ENCODE peak calls at places on chromosomes 2 and 18, in five cellular contexts. One of them, this sample, is unnamed.

GRCh38 chr2:233152541-233152940 is 92.4 kb downstream of the INPP5D start:
- DNase-seq in colonic mucosa: no peak
- DNase-seq in uterus: peak
- DNase-seq in upper lobe of left lung: no peak
- DNase-seq in lung: no peak
- DNase-seq in this sample: no peak

GRCh38 chr2:166376488-166376828 is 714 bp upstream of the SCN9A start:
- DNase-seq in colonic mucosa: no peak
- DNase-seq in uterus: no peak
- DNase-seq in upper lobe of left lung: no peak
- DNase-seq in lung: no peak
- DNase-seq in this sample: no peak

GRCh38 chr2:42722328-42723190 is 41.4 kb downstream of the OXER1 start:
- DNase-seq in colonic mucosa: peak
- DNase-seq in uterus: peak
- DNase-seq in upper lobe of left lung: no peak
- DNase-seq in lung: peak
- DNase-seq in this sample: no peak

GRCh38 chr18:9321017-9321452 is 13.5 kb upstream of the TWSG1 start:
- DNase-seq in colonic mucosa: no peak
- DNase-seq in uterus: no peak
- DNase-seq in upper lobe of left lung: no peak
- DNase-seq in lung: no peak
- DNase-seq in this sample: no peak

GRCh38 chr2:120804446-120804845 is 68.8 kb downstream of the GLI2 start:
- DNase-seq in colonic mucosa: no peak
- DNase-seq in uterus: no peak
- DNase-seq in upper lobe of left lung: no peak
- DNase-seq in lung: no peak
- DNase-seq in this sample: no peak

GRCh38 chr2:38750793-38751042 is 443 bp downstream of the SRSF7 start:
- DNase-seq in colonic mucosa: peak
- DNase-seq in uterus: peak
- DNase-seq in upper lobe of left lung: peak
- DNase-seq in lung: peak
- DNase-seq in this sample: peak

GRCh38 chr2:98730851-98731708 is at the start of gene MGAT4A:
- DNase-seq in colonic mucosa: peak
- DNase-seq in uterus: peak
- DNase-seq in upper lobe of left lung: peak
- DNase-seq in lung: peak
- DNase-seq in this sample: peak

GRCh38 chr2:75556679-75557366 is 3.9 kb downstream of the EVA1A start:
- DNase-seq in colonic mucosa: no peak
- DNase-seq in uterus: no peak
- DNase-seq in upper lobe of left lung: no peak
- DNase-seq in lung: peak
- DNase-seq in this sample: peak

GRCh38 chr2:86298411-86299390 is 38.7 kb downstream of the REEP1 start:
- DNase-seq in colonic mucosa: no peak
- DNase-seq in uterus: no peak
- DNase-seq in upper lobe of left lung: no peak
- DNase-seq in lung: no peak
- DNase-seq in this sample: no peak

GRCh38 chr2:63050186-63050915 is at the start of gene OTX1:
- DNase-seq in colonic mucosa: peak
- DNase-seq in uterus: no peak
- DNase-seq in upper lobe of left lung: peak
- DNase-seq in lung: peak
- DNase-seq in this sample: peak

GRCh38 chr18:1914489-1914888 is 656.8 kb downstream of the METTL4 start:
- DNase-seq in colonic mucosa: no peak
- DNase-seq in uterus: no peak
- DNase-seq in upper lobe of left lung: no peak
- DNase-seq in lung: no peak
- DNase-seq in this sample: no peak

GRCh38 chr18:13279181-13280065 is 60.9 kb downstream of the LDLRAD4 start:
- DNase-seq in colonic mucosa: no peak
- DNase-seq in uterus: no peak
- DNase-seq in upper lobe of left lung: no peak
- DNase-seq in lung: no peak
- DNase-seq in this sample: no peak

GRCh38 chr2:437772-438393 is 150.0 kb upstream of the ALKAL2 start:
- DNase-seq in colonic mucosa: peak
- DNase-seq in uterus: no peak
- DNase-seq in upper lobe of left lung: no peak
- DNase-seq in lung: no peak
- DNase-seq in this sample: peak

GRCh38 chr2:95076705-95077520 is 44.7 kb downstream of the MRPS5 start:
- DNase-seq in colonic mucosa: peak
- DNase-seq in uterus: peak
- DNase-seq in upper lobe of left lung: peak
- DNase-seq in lung: peak
- DNase-seq in this sample: no peak

GRCh38 chr2:20366672-20367116 is 16.1 kb upstream of the PUM2 start:
- DNase-seq in colonic mucosa: no peak
- DNase-seq in uterus: no peak
- DNase-seq in upper lobe of left lung: no peak
- DNase-seq in lung: no peak
- DNase-seq in this sample: no peak

GRCh38 chr2:114005110-114005783 is 115.4 kb downstream of the ACTR3 start:
- DNase-seq in colonic mucosa: no peak
- DNase-seq in uterus: no peak
- DNase-seq in upper lobe of left lung: no peak
- DNase-seq in lung: no peak
- DNase-seq in this sample: no peak

GRCh38 chr2:220001693-220002260 is 374.3 kb downstream of the SLC4A3 start:
- DNase-seq in colonic mucosa: no peak
- DNase-seq in uterus: no peak
- DNase-seq in upper lobe of left lung: no peak
- DNase-seq in lung: no peak
- DNase-seq in this sample: no peak

GRCh38 chr2:8684885-8685696 is 3.2 kb downstream of the ID2 start:
- DNase-seq in colonic mucosa: peak
- DNase-seq in uterus: peak
- DNase-seq in upper lobe of left lung: peak
- DNase-seq in lung: peak
- DNase-seq in this sample: no peak

GRCh38 chr2:174752403-174753037 is 11.8 kb downstream of the CHRNA1 start:
- DNase-seq in colonic mucosa: no peak
- DNase-seq in uterus: no peak
- DNase-seq in upper lobe of left lung: no peak
- DNase-seq in lung: no peak
- DNase-seq in this sample: no peak

GRCh38 chr18:22020127-22020866 is 149.1 kb upstream of the GATA6 start:
- DNase-seq in colonic mucosa: peak
- DNase-seq in uterus: no peak
- DNase-seq in upper lobe of left lung: no peak
- DNase-seq in lung: no peak
- DNase-seq in this sample: no peak

GRCh38 chr2:114426111-114426510 is 16.3 kb upstream of the DPP10 start:
- DNase-seq in colonic mucosa: no peak
- DNase-seq in uterus: no peak
- DNase-seq in upper lobe of left lung: no peak
- DNase-seq in lung: no peak
- DNase-seq in this sample: no peak

DNA sequence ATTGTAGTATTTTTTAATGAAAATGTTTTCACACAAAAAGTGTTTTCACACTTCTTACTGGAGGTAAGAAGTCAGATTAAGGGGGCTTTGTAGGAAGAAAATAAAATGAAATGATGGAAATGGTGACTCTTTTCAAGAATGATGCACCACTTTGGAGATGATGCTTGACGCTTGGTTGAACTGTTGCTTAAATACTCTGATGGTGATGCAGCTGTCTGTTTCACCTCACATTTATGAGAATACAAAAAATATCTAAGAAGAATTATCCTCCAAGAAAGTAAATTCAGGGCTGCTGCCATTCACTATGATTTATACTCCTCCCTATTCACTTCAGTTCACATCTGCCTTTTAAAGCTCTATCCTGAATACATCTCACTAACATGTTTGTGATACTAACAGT is 52.9 kb downstream of the SLC39A10 start:
- DNase-seq in colonic mucosa: no peak
- DNase-seq in uterus: no peak
- DNase-seq in upper lobe of left lung: no peak
- DNase-seq in lung: no peak
- DNase-seq in this sample: no peak
- H3K27ac ChIP-seq in colonic mucosa: no peak
- H3K27ac ChIP-seq in uterus: no peak
- H3K27ac ChIP-seq in upper lobe of left lung: no peak
- H3K27ac ChIP-seq in lung: no peak
- H3K27ac ChIP-seq in this sample: no peak

GRCh38 chr2:83368461-83368860 is 1090.6 kb downstream of the SUCLG1 start:
- DNase-seq in colonic mucosa: no peak
- DNase-seq in uterus: no peak
- DNase-seq in upper lobe of left lung: no peak
- DNase-seq in lung: no peak
- DNase-seq in this sample: no peak
- H3K27ac ChIP-seq in colonic mucosa: no peak
- H3K27ac ChIP-seq in uterus: no peak
- H3K27ac ChIP-seq in upper lobe of left lung: no peak
- H3K27ac ChIP-seq in lung: no peak
- H3K27ac ChIP-seq in this sample: peak

GRCh38 chr2:239331560-239331959 is 69.3 kb downstream of the HDAC4 start:
- DNase-seq in colonic mucosa: no peak
- DNase-seq in uterus: no peak
- DNase-seq in upper lobe of left lung: no peak
- DNase-seq in lung: no peak
- DNase-seq in this sample: no peak

GRCh38 chr2:239329284-239329971 is 71.4 kb downstream of the HDAC4 start:
- DNase-seq in colonic mucosa: no peak
- DNase-seq in uterus: peak
- DNase-seq in upper lobe of left lung: no peak
- DNase-seq in lung: no peak
- DNase-seq in this sample: no peak

GRCh38 chr2:239329972-239330572 is 70.7 kb downstream of the HDAC4 start:
- DNase-seq in colonic mucosa: no peak
- DNase-seq in uterus: no peak
- DNase-seq in upper lobe of left lung: no peak
- DNase-seq in lung: no peak
- DNase-seq in this sample: no peak

GRCh38 chr2:239328306-239329191 is 72.3 kb downstream of the HDAC4 start:
- DNase-seq in colonic mucosa: no peak
- DNase-seq in uterus: peak
- DNase-seq in upper lobe of left lung: no peak
- DNase-seq in lung: no peak
- DNase-seq in this sample: peak

GRCh38 chr2:239330836-239331235 is 70.0 kb downstream of the HDAC4 start:
- DNase-seq in colonic mucosa: no peak
- DNase-seq in uterus: no peak
- DNase-seq in upper lobe of left lung: no peak
- DNase-seq in lung: no peak
- DNase-seq in this sample: no peak
- H3K27ac ChIP-seq in colonic mucosa: no peak
- H3K27ac ChIP-seq in uterus: peak
- H3K27ac ChIP-seq in upper lobe of left lung: no peak
- H3K27ac ChIP-seq in lung: peak
- H3K27ac ChIP-seq in this sample: no peak

GRCh38 chr18:50918153-50918552 is 39.2 kb downstream of the ME2 start:
- DNase-seq in colonic mucosa: no peak
- DNase-seq in uterus: no peak
- DNase-seq in upper lobe of left lung: no peak
- DNase-seq in lung: no peak
- DNase-seq in this sample: no peak
- H3K27ac ChIP-seq in colonic mucosa: no peak
- H3K27ac ChIP-seq in uterus: no peak
- H3K27ac ChIP-seq in upper lobe of left lung: no peak
- H3K27ac ChIP-seq in lung: no peak
- H3K27ac ChIP-seq in this sample: no peak

DNA sequence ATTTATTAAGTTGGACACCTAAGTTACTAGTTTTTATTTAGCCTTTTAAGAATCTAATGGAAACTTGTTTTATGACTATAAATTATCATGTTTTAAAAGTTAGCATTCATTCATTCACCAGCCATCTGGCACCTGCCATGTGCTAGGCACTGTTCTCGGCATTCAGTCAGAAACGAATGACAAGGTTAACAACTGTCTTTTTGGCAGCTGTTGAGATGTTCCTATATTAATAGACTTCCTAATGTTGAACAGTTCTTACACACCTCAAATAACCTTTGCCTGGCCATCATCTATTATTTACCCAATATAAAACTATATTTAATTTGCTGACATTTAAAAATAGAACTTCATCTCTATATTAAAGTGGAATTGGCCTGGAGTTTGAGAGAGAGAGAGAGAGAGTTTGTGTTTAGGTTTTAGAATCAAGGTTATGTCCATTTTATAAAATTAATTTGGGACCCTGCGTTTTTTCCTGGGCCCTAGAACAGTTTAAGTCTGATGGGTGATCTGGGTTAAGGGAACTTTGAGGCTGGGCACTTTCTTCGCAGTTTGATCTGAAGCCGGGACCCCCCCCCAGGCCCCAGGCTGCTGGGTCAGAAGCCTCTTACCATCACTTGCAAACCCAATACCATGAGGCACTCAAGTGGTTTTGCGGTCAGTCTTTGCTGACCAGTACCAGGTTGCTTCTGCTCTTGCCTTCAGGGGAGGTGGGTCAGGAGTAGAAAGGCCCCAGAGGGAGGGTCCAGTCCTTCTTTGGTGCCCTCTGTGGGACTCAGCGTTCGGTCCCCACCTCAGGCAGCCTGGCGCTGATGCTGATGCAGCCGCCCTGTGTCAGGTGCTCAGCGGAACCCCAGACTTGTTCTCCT is 48.3 kb upstream of the ASB1 start:
- DNase-seq in colonic mucosa: no peak
- DNase-seq in uterus: no peak
- DNase-seq in upper lobe of left lung: no peak
- DNase-seq in lung: no peak
- DNase-seq in this sample: no peak
- H3K27ac ChIP-seq in colonic mucosa: no peak
- H3K27ac ChIP-seq in uterus: no peak
- H3K27ac ChIP-seq in upper lobe of left lung: no peak
- H3K27ac ChIP-seq in lung: peak
- H3K27ac ChIP-seq in this sample: no peak

GRCh38 chr2:239817011-239817490 is 208.1 kb downstream of the NDUFA10 start:
- DNase-seq in colonic mucosa: no peak
- DNase-seq in uterus: peak
- DNase-seq in upper lobe of left lung: no peak
- DNase-seq in lung: no peak
- DNase-seq in this sample: no peak
- H3K27ac ChIP-seq in colonic mucosa: no peak
- H3K27ac ChIP-seq in uterus: no peak
- H3K27ac ChIP-seq in upper lobe of left lung: no peak
- H3K27ac ChIP-seq in lung: no peak
- H3K27ac ChIP-seq in this sample: no peak

GRCh38 chr2:173264152-173264551 is 90.5 kb upstream of the CDCA7 start:
- DNase-seq in colonic mucosa: no peak
- DNase-seq in uterus: no peak
- DNase-seq in upper lobe of left lung: no peak
- DNase-seq in lung: no peak
- DNase-seq in this sample: no peak

GRCh38 chr2:173264603-173265366 is 89.9 kb upstream of the CDCA7 start:
- DNase-seq in colonic mucosa: no peak
- DNase-seq in uterus: no peak
- DNase-seq in upper lobe of left lung: no peak
- DNase-seq in lung: peak
- DNase-seq in this sample: no peak
- H3K27ac ChIP-seq in colonic mucosa: no peak
- H3K27ac ChIP-seq in uterus: no peak
- H3K27ac ChIP-seq in upper lobe of left lung: no peak
- H3K27ac ChIP-seq in lung: no peak
- H3K27ac ChIP-seq in this sample: no peak